ENCODE peak calls at places on chromosomes 12 and 14, in four cellular contexts. U is astrocyte, M is aorta, S is tibial nerve. F is an unnamed sample. For H3K4me1, the result is how much of the 10 kb centered on the place peaks cover.

GRCh38 chr12:55736780-55737580 is 5.9 kb upstream of the GDF11 start:
- DNase-seq in U (no peak), M (peak), S (no peak), F (peak)

GRCh38 chr12:123813349-123813748 is 51.2 kb downstream of the DNAH10 start:
- DNase-seq in U (peak), M (no peak), S (no peak), F (no peak)

GRCh38 chr14:64806202-64806861 is 73.4 kb downstream of the SPTB start:
- DNase-seq in U (peak), M (peak), S (no peak), F (peak)

GRCh38 chr14:85531594-85532391 is 1.8 kb downstream of the FLRT2 start:
- DNase-seq in U (peak), M (peak), S (peak), F (peak)

GRCh38 chr14:58752782-58753181 is 115.0 kb downstream of the DACT1 start:
- DNase-seq in U (no peak), M (peak), S (peak), F (peak)

GRCh38 chr14:104080557-104081492 is 4.7 kb upstream of the ASPG start:
- DNase-seq in U (no peak), M (no peak), S (no peak), F (no peak)

GRCh38 chr12:118193477-118193876 is 57.6 kb downstream of the PEBP1 start:
- DNase-seq in U (no peak), M (no peak), S (no peak), F (no peak)

GRCh38 chr12:56128669-56129209 is 672 bp downstream of the ESYT1 start:
- DNase-seq in U (no peak), M (no peak), S (no peak), F (peak)

GRCh38 chr14:74906923-74907620 is 16.0 kb downstream of the RPS6KL1 start:
- DNase-seq in U (no peak), M (no peak), S (no peak), F (peak)

GRCh38 chr14:37969511-37969979 is 238.2 kb upstream of the SSTR1 start:
- DNase-seq in U (no peak), M (no peak), S (no peak), F (no peak)

GRCh38 chr12:8037947-8038346 is 5.4 kb downstream of the FOXJ2 start:
- DNase-seq in U (no peak), M (no peak), S (no peak), F (no peak)

GRCh38 chr12:49292729-49293055 is 2.3 kb upstream of the PRPH start:
- DNase-seq in U (no peak), M (no peak), S (no peak), F (no peak)

GRCh38 chr14:99522457-99522891 is 41.3 kb downstream of the CCNK start:
- DNase-seq in U (peak), M (no peak), S (no peak), F (peak)

GRCh38 chr12:50572760-50573159 is 68.0 kb downstream of the DIP2B start:
- DNase-seq in U (no peak), M (no peak), S (no peak), F (no peak)

GRCh38 chr12:130832561-130833209 is 6.4 kb downstream of the STX2 start:
- DNase-seq in U (peak), M (no peak), S (no peak), F (no peak)

GRCh38 chr12:84070311-84070710 is 842.3 kb downstream of the SLC6A15 start:
- DNase-seq in U (peak), M (no peak), S (no peak), F (no peak)

GRCh38 chr12:115670869-115671268 is 606.6 kb downstream of the MED13L start:
- DNase-seq in U (no peak), M (no peak), S (no peak), F (no peak)

GRCh38 chr12:71415336-71416231 is 24.0 kb upstream of the LGR5 start:
- DNase-seq in U (peak), M (no peak), S (no peak), F (no peak)

GRCh38 chr14:90140298-90140955 is 78.6 kb downstream of the KCNK13 start:
- DNase-seq in U (peak), M (no peak), S (no peak), F (no peak)

GRCh38 chr12:110699591-110700445 is 10.9 kb upstream of the HVCN1 start:
- DNase-seq in U (no peak), M (no peak), S (no peak), F (no peak)

GRCh38 chr12:88361493-88361892 is 218.8 kb downstream of the KITLG start:
- DNase-seq in U (no peak), M (no peak), S (no peak), F (no peak)

GRCh38 chr14:61171687-61172086 is 109.5 kb downstream of the TMEM30B start:
- DNase-seq in U (peak), M (no peak), S (no peak), F (no peak)

GRCh38 chr12:12823308-12823707 is 10.2 kb downstream of the DDX47 start:
- DNase-seq in U (peak), M (no peak), S (no peak), F (no peak)

GRCh38 chr12:47949441-47950341 is 13.7 kb upstream of the TMEM106C start:
- DNase-seq in U (peak), M (peak), S (peak), F (peak)

GRCh38 chr14:100713720-100714119 is 13.0 kb upstream of the DLK1 start:
- DNase-seq in U (no peak), M (no peak), S (no peak), F (no peak)

GRCh38 chr14:96493178-96493577 is 9.0 kb upstream of the PAPOLA start:
- DNase-seq in U (no peak), M (no peak), S (no peak), F (no peak)

GRCh38 chr12:107411792-107412535 is 273.6 kb upstream of the PWP1 start:
- DNase-seq in U (peak), M (no peak), S (no peak), F (no peak)

GRCh38 chr12:65857875-65858274 is 33.6 kb downstream of the HMGA2 start:
- DNase-seq in U (no peak), M (no peak), S (no peak), F (no peak)

GRCh38 chr12:49389092-49389703 is 21.9 kb downstream of the SPATS2 start:
- DNase-seq in U (no peak), M (no peak), S (peak), F (peak)

GRCh38 chr12:47419500-47419899 is 286.3 kb downstream of the RPAP3 start:
- DNase-seq in U (peak), M (no peak), S (no peak), F (no peak)

GRCh38 chr14:61252354-61253063 is 28.6 kb downstream of the TMEM30B start:
- DNase-seq in U (peak), M (no peak), S (peak), F (no peak)

GRCh38 chr14:56297449-56297848 is 179.2 kb downstream of the PELI2 start:
- DNase-seq in U (no peak), M (no peak), S (no peak), F (no peak)

GRCh38 chr12:124390442-124391116 is 95.7 kb downstream of the RFLNA start:
- DNase-seq in U (peak), M (peak), S (no peak), F (peak)

GRCh38 chr14:72515779-72516770 is 377.8 kb downstream of the DPF3 start:
- DNase-seq in U (peak), M (no peak), S (no peak), F (no peak)

GRCh38 chr14:22320353-22320733 is 268.7 kb downstream of the DAD1 start:
- DNase-seq in U (no peak), M (no peak), S (no peak), F (no peak)

GRCh38 chr12:102441077-102441596 is 39.2 kb downstream of the IGF1 start:
- DNase-seq in U (no peak), M (no peak), S (no peak), F (no peak)

GRCh38 chr12:55724940-55725309 is 3.9 kb downstream of the CD63 start:
- DNase-seq in U (no peak), M (peak), S (no peak), F (no peak)

GRCh38 chr14:38505221-38506095 is 249.6 kb upstream of the CLEC14A start:
- DNase-seq in U (peak), M (no peak), S (no peak), F (no peak)

GRCh38 chr14:68539839-68540238 is 253.0 kb downstream of the ZFP36L1 start:
- DNase-seq in U (no peak), M (no peak), S (no peak), F (no peak)
- H3K4me1 ChIP-seq in U (under half), M (under half), S (under half), F (under half)

GRCh38 chr12:26937863-26938659 is at the start of the genes FGFR1OP2 and INTS13:
- DNase-seq in U (peak), M (peak), S (peak), F (peak)
- H3K4me1 ChIP-seq in U (under half), M (under half), S (under half), F (half or more)

GRCh38 chr12:41515953-41516352 is 327.8 kb downstream of the PDZRN4 start:
- DNase-seq in U (no peak), M (no peak), S (no peak), F (no peak)
- H3K4me1 ChIP-seq in U (under half), M (under half), S (under half), F (under half)

GRCh38 chr14:32349322-32349721 is 20.2 kb downstream of the AKAP6 start:
- DNase-seq in U (no peak), M (no peak), S (no peak), F (no peak)

GRCh38 chr14:32350020-32350419 is 20.9 kb downstream of the AKAP6 start:
- DNase-seq in U (no peak), M (no peak), S (no peak), F (no peak)

GRCh38 chr14:32354716-32355115 is 25.6 kb downstream of the AKAP6 start:
- DNase-seq in U (no peak), M (no peak), S (no peak), F (no peak)

GRCh38 chr14:32352631-32353030 is 23.5 kb downstream of the AKAP6 start:
- DNase-seq in U (peak), M (no peak), S (no peak), F (no peak)
- H3K4me1 ChIP-seq in U (under half), M (under half), S (under half), F (under half)

DNA sequence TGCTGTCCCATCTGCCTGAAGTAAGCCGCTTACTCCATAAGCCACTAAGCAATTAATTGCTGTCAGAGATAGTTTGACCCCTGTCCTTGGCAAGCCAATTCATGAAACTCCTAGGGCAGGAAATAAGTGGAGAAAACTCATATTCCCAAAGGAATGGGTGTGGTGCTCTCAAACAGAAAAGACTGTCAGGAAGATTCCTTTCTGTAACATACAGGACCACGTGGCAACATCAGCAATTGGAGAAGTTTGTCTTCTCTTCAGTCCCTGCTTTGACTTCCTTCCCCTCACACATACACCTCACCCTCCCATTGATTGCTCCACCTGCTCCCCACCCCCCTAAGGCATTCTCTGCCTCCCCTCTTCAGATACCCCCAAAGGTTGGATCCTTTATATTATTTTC is 36.2 kb upstream of the MDM1 start:
- DNase-seq in U (no peak), M (no peak), S (no peak), F (no peak)
- H3K4me1 ChIP-seq in U (under half), M (under half), S (under half), F (half or more)

DNA sequence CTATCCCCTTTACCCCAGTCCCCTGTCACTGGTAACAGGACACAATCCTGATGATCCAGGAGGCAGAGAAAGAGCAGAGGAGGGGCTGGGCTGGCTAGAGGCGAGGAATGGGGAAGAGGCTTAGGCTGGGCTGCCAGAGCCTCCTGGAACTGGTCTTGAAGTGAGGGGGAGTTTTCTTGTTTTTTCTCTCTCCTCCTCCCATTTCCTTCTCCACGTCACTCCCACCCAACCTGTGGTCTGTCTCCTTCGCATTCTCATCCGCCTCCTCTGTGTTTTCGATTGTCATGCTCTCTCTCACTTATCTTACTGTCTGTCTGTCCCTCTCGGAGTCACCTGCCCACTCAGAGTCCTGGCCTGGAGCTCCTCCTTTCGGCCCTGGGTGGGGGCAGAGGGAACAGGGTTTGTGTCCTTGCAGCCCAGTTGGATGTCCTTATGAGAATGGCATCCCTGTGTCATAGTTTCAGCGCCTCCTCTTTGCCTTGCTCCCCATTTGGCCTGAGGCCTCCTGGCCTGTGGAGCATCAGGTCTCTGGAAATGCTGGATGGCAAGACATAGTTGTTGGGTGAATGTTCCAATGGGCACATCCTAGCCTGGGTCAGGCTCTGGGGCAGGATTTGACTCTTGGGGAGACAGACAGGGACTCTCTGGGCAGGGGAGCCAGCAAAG is 3.4 kb upstream of the KRT80 start:
- DNase-seq in U (peak), M (no peak), S (no peak), F (no peak)
- H3K4me1 ChIP-seq in U (half or more), M (under half), S (under half), F (half or more)

GRCh38 chr14:21213652-21214051 is 55.6 kb downstream of the HNRNPC start:
- DNase-seq in U (no peak), M (no peak), S (no peak), F (no peak)

GRCh38 chr14:21219120-21219519 is 50.1 kb downstream of the HNRNPC start:
- DNase-seq in U (no peak), M (no peak), S (no peak), F (no peak)

GRCh38 chr14:21219561-21220111 is 49.6 kb downstream of the HNRNPC start:
- DNase-seq in U (no peak), M (no peak), S (no peak), F (no peak)

GRCh38 chr14:21215130-21215878 is 53.9 kb downstream of the HNRNPC start:
- DNase-seq in U (no peak), M (no peak), S (no peak), F (no peak)

DNA sequence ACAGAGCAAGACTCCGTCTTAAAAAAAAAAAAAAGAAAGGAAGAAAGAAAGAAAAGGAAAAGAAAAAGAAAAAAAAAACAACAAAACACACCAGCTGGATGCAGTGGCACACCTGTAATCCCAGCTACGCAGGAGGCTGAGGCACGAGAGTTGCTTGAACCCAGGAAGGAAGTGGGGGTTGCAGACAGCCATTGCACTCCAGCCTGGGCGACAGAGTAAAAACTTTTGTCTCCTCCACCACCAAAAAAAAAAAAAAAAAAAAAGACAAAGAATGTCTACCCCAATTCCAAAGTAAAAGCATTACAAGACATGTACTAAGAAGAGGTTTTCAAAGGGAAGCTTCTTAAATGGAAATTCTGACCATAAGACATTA is 53.4 kb downstream of the HNRNPC start:
- DNase-seq in U (no peak), M (peak), S (no peak), F (no peak)
- H3K4me1 ChIP-seq in U (under half), M (under half), S (under half), F (under half)

F was measured in spleen.